ENCODE peak calls at places on chromosome 10, in six cellular contexts. S is H9, R is IMR-90, L is neuronal stem cell, D is H1, U is mesendoderm. J is an unnamed sample.

GRCh38 chr10:802506-802905 is 113.0 kb upstream of the DIP2C start:
- DNase-seq in S (peak), R (no peak), L (no peak), D (no peak), U (no peak), J (no peak)

GRCh38 chr10:50325449-50326188 is 74.3 kb upstream of the ASAH2 start:
- DNase-seq in S (no peak), R (peak), L (no peak), D (no peak), U (peak), J (peak)

GRCh38 chr10:20971901-20972300 is 74.8 kb upstream of the NEBL start:
- DNase-seq in S (no peak), R (no peak), L (no peak), D (no peak), U (no peak), J (no peak)

GRCh38 chr10:114645729-114646128 is 12.3 kb downstream of the ABLIM1 start:
- DNase-seq in S (no peak), R (no peak), L (no peak), D (no peak), U (no peak), J (no peak)

GRCh38 chr10:118300266-118300665 is 41.9 kb downstream of the FAM204A start:
- DNase-seq in S (no peak), R (no peak), L (no peak), D (no peak), U (no peak), J (peak)

GRCh38 chr10:124587811-124588211 is 126.2 kb downstream of the LHPP start:
- DNase-seq in S (no peak), R (no peak), L (no peak), D (no peak), U (no peak), J (no peak)

GRCh38 chr10:119235381-119235780 is 28.0 kb downstream of the GRK5 start:
- DNase-seq in S (no peak), R (peak), L (no peak), D (no peak), U (no peak), J (no peak)

GRCh38 chr10:113444766-113445365 is 108.0 kb upstream of the HABP2 start:
- DNase-seq in S (peak), R (no peak), L (no peak), D (no peak), U (no peak), J (no peak)

GRCh38 chr10:119090026-119090808 is 9.6 kb upstream of the EIF3A start:
- DNase-seq in S (no peak), R (no peak), L (no peak), D (no peak), U (no peak), J (no peak)

GRCh38 chr10:104582604-104582951 is 58.5 kb upstream of the SORCS3 start:
- DNase-seq in S (no peak), R (no peak), L (no peak), D (no peak), U (peak), J (peak)

GRCh38 chr10:80161321-80162084 is 29.0 kb downstream of the PLAC9 start:
- DNase-seq in S (peak), R (no peak), L (no peak), D (peak), U (peak), J (no peak)
- H3K4ac ChIP-seq in S (no peak), R (peak), L (no peak), D (no peak), U (no peak), J (no peak)

DNA sequence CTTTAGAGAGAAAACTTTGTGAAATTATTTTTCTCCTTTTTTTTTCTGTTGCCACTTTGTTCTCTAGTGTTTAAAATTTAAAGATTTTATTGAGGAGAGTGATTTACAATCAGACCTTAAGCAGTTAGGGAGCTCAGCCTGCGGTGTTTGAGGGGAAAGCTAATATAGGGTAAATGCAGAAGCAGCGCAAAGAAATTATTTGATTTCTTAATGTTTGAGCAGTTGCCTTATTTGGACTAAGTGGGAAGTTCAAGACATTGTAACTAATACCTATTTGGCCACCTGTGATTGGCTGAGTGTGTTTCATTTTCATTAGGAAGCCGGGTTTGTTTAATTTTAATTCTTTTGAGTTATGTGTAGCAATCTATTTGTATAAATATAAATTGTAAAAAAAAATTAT is 25.3 kb downstream of the WAC start:
- DNase-seq in S (no peak), R (no peak), L (no peak), D (no peak), U (no peak), J (no peak)
- H3K4ac ChIP-seq in S (no peak), R (no peak), L (no peak), D (no peak), U (no peak), J (no peak)

DNA sequence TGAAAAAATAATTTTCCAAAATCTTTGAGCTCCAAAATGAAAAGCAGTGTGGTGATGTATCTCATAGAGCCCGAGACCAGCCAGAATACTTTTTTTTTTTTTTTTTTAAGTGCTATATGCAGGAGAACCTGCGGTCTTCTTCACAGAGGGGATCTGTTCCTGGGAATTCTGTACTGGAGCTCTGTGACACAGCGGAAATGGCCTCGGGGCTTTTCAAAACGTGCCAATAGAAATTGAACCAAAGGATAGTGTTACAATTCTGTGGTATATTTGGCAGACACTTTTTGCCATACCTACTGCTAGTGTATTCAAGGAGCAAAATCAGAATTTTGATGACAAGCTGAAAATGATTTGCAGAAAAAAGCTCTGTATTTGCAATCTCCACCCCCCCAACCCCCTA is 1429.3 kb upstream of the LRRTM3 start:
- DNase-seq in S (no peak), R (no peak), L (no peak), D (no peak), U (no peak), J (no peak)
- H3K4ac ChIP-seq in S (no peak), R (no peak), L (no peak), D (no peak), U (no peak), J (no peak)

GRCh38 chr10:34908472-34908871 is 93.4 kb upstream of the PARD3 start:
- DNase-seq in S (no peak), R (peak), L (no peak), D (no peak), U (no peak), J (no peak)

GRCh38 chr10:34906021-34906965 is 91.2 kb upstream of the PARD3 start:
- DNase-seq in S (peak), R (peak), L (peak), D (peak), U (peak), J (peak)

GRCh38 chr10:34916368-34916767 is 101.3 kb upstream of the PARD3 start:
- DNase-seq in S (no peak), R (peak), L (no peak), D (no peak), U (no peak), J (peak)

GRCh38 chr10:34907743-34908425 is 92.8 kb upstream of the PARD3 start:
- DNase-seq in S (no peak), R (no peak), L (no peak), D (no peak), U (no peak), J (no peak)

DNA sequence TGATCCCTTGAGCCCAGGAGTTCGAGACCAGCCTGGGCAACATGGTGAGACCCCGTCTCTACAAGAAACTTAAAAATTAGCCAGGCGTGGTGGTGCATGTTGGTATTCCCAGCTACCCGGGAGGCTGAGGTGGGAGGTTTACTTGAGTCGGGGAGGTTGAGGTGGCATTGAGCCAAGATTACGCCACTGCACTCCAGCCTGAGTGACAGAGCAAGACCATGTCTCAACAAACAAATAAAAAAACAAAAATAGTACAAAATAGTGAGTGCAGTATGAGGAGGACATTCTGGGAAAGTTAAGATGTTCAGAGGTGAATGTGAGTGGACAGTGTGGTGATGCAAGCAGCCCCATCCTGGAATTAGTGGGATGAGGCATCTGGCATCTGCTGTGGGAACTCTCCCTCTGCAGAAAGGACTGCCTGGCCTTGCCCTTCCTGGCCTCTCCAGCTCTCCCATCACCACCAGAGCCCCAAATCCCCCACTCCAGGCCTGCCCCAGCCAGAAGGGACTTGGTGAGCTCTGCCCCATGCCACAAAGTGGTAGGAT is 96.6 kb upstream of the PARD3 start:
- DNase-seq in S (no peak), R (peak), L (no peak), D (no peak), U (no peak), J (no peak)
- H3K4ac ChIP-seq in S (no peak), R (no peak), L (no peak), D (no peak), U (no peak), J (no peak)

GRCh38 chr10:5297466-5297865 is 67.3 kb upstream of the UCN3 start:
- DNase-seq in S (no peak), R (no peak), L (no peak), D (no peak), U (no peak), J (no peak)

GRCh38 chr10:5293691-5294550 is 70.8 kb upstream of the UCN3 start:
- DNase-seq in S (peak), R (peak), L (peak), D (peak), U (peak), J (no peak)

GRCh38 chr10:5291501-5292195 is 73.1 kb upstream of the UCN3 start:
- DNase-seq in S (no peak), R (peak), L (no peak), D (no peak), U (peak), J (peak)

GRCh38 chr10:5288359-5288758 is 76.4 kb upstream of the UCN3 start:
- DNase-seq in S (no peak), R (no peak), L (no peak), D (no peak), U (no peak), J (no peak)

GRCh38 chr10:5292196-5292735 is 72.5 kb upstream of the UCN3 start:
- DNase-seq in S (no peak), R (no peak), L (no peak), D (no peak), U (no peak), J (no peak)
- H3K4ac ChIP-seq in S (no peak), R (peak), L (no peak), D (no peak), U (no peak), J (no peak)

DNA sequence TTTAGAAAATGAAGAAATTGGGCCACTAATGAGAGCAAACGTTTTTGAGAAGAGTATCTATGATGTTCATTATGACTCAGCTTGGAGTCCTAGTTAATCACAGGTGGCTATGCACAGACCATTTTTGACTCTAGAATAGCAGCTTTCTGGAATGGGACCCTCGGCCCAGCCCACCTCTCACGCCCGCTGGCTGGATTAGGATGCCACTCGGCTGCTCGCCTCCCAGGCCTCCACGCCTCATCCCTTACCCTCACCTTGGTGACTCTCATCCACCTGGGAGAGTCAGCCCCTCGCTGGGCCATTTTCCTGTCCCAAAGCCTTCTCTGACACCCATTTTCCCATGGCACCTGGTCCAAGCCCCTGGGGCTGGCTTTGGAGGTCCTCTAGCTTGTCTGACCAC is 173.6 kb downstream of the ADAM12 start:
- DNase-seq in S (peak), R (no peak), L (no peak), D (no peak), U (no peak), J (no peak)
- H3K4ac ChIP-seq in S (no peak), R (no peak), L (no peak), D (no peak), U (no peak), J (no peak)

DNA sequence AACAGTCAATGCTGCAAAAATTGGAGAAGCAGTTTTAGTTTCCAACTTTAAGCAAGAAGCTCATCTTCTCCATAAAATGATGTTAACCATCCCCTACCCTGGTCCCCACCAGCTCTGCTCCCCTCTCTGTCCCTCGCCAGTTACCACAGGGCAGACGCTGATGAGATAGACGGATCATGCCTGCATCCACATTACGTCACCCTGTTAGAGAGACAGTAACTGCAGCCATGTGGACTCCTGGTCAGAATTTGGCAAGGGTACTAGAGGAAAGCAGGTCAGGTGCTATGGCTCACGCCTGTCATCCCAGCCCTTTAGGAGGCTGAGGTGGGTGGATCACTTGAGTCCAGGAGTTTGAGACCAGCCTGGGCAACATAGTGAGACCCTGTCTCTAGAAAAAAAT is 81.9 kb upstream of the FZD8 start:
- DNase-seq in S (no peak), R (no peak), L (no peak), D (no peak), U (no peak), J (no peak)
- H3K4ac ChIP-seq in S (no peak), R (no peak), L (no peak), D (no peak), U (no peak), J (no peak)

J was measured in trophoblast cell.